ENCODE peak calls at places on chromosomes 12 and 14, in nine cellular contexts. J is H9, E is neural crest cell, Q is body of pancreas, C is gastrocnemius medialis, H is AG04450, R is upper lobe of right lung, O is cardiac fibroblast, N is astrocyte of the spinal cord. S is an unnamed sample.

GRCh38 chr14:75619598-75619997 is 41.1 kb downstream of the ERG28 start:
- DNase-seq in H (no peak), C (no peak), Q (no peak), E (no peak), J (no peak), O (no peak), R (no peak), N (no peak), S (no peak)

GRCh38 chr12:109951751-109952150 is 44.4 kb downstream of the GIT2 start:
- DNase-seq in J (peak; percentile 61), H (peak; percentile 85), R (no peak), O (peak; percentile 83), Q (peak; percentile 98), C (peak; percentile 64), E (no peak), N (peak; percentile 90), S (peak; percentile 90)

GRCh38 chr14:68365228-68365627 is 427.6 kb downstream of the ZFP36L1 start:
- DNase-seq in H (peak; percentile 16), O (peak; percentile 73), E (no peak), N (peak; percentile 75), C (no peak), Q (no peak), R (no peak), J (no peak), S (no peak)

GRCh38 chr12:46442239-46442638 is 69.7 kb upstream of the SLC38A2 start:
- DNase-seq in O (peak; percentile 76), E (no peak), H (no peak), C (no peak), N (peak; percentile 65), Q (no peak), R (no peak), J (no peak), S (peak; percentile 59)

GRCh38 chr12:53560386-53560785 is 53.1 kb upstream of the NPFF start:
- DNase-seq in Q (no peak), E (no peak), O (peak; percentile 95), R (no peak), C (no peak), H (no peak), J (no peak), N (peak; percentile 90), S (no peak)

GRCh38 chr12:113231275-113232231 is 10.3 kb downstream of the TPCN1 start:
- DNase-seq in C (peak; percentile 65), O (no peak), E (no peak), J (peak; percentile 63), N (peak; percentile 79), H (no peak), R (peak; percentile 26), Q (peak; percentile 34), S (peak; percentile 89)

GRCh38 chr14:67391266-67391665 is 20.7 kb downstream of the PLEK2 start:
- DNase-seq in N (no peak), H (no peak), Q (no peak), O (no peak), C (no peak), J (no peak), R (no peak), E (no peak), S (no peak)

GRCh38 chr12:122403831-122404230 is 18.6 kb downstream of the CLIP1 start:
- DNase-seq in N (no peak), H (no peak), J (no peak), R (peak; percentile 44), C (peak; percentile 58), E (no peak), O (no peak), Q (no peak), S (no peak)

GRCh38 chr14:70724944-70725343 is 83.2 kb downstream of the TTC9 start:
- DNase-seq in J (no peak), O (no peak), H (no peak), R (no peak), N (no peak), E (no peak), Q (no peak), C (no peak), S (no peak)

GRCh38 chr14:56580317-56580711 is 716 bp downstream of the TMEM260 start:
- DNase-seq in H (no peak), N (no peak), E (no peak), O (no peak), J (no peak), Q (no peak), R (no peak), C (no peak), S (no peak)

GRCh38 chr12:42325326-42325775 is 543 bp downstream of the ZCRB1 start:
- DNase-seq in R (no peak), C (no peak), J (no peak), Q (no peak), O (no peak), H (no peak), E (no peak), N (no peak), S (no peak)

GRCh38 chr14:99601301-99601945 is 2.6 kb downstream of the CCDC85C start:
- DNase-seq in N (peak; percentile 78), E (no peak), R (no peak), C (no peak), H (no peak), Q (peak; percentile 50), J (no peak), O (peak; percentile 12), S (no peak)

GRCh38 chr12:27623645-27624044 is 72.6 kb upstream of the REP15 start:
- DNase-seq in N (peak; percentile 64), H (no peak), Q (no peak), E (no peak), C (no peak), R (no peak), O (peak; percentile 65), J (no peak), S (no peak)

GRCh38 chr12:106246891-106247730 is 709 bp downstream of the CKAP4 start:
- DNase-seq in Q (peak; percentile 79), H (no peak), R (peak; percentile 87), J (no peak), N (peak; percentile 72), E (peak; percentile 39), C (peak; percentile 70), O (peak; percentile 60), S (no peak)

GRCh38 chr12:123713398-123714301 is 1.5 kb downstream of the ATP6V0A2 start:
- DNase-seq in R (no peak), Q (peak; percentile 49), H (no peak), E (no peak), N (no peak), C (no peak), J (no peak), O (peak; percentile 24), S (no peak)

GRCh38 chr14:57549165-57549564 is 55.5 kb upstream of the CCDC198 start:
- DNase-seq in O (no peak), N (no peak), R (no peak), E (no peak), Q (no peak), J (no peak), C (no peak), H (no peak), S (no peak)

GRCh38 chr14:77273796-77274195 is 2.8 kb upstream of the NGB start:
- DNase-seq in E (no peak), Q (no peak), J (no peak), N (no peak), O (no peak), H (no peak), C (no peak), R (no peak), S (no peak)

GRCh38 chr12:115035536-115036107 is 351.6 kb upstream of the TBX3 start:
- DNase-seq in H (no peak), R (no peak), E (peak; percentile 45), Q (no peak), O (no peak), N (no peak), J (peak; percentile 49), C (peak; percentile 9), S (no peak)
- TF ChIP-seq CTCF in H (no peak), R (no peak), E (no peak), Q (no peak), O (no peak), N (no peak), J (no peak), C (no peak), S (no peak)

DNA sequence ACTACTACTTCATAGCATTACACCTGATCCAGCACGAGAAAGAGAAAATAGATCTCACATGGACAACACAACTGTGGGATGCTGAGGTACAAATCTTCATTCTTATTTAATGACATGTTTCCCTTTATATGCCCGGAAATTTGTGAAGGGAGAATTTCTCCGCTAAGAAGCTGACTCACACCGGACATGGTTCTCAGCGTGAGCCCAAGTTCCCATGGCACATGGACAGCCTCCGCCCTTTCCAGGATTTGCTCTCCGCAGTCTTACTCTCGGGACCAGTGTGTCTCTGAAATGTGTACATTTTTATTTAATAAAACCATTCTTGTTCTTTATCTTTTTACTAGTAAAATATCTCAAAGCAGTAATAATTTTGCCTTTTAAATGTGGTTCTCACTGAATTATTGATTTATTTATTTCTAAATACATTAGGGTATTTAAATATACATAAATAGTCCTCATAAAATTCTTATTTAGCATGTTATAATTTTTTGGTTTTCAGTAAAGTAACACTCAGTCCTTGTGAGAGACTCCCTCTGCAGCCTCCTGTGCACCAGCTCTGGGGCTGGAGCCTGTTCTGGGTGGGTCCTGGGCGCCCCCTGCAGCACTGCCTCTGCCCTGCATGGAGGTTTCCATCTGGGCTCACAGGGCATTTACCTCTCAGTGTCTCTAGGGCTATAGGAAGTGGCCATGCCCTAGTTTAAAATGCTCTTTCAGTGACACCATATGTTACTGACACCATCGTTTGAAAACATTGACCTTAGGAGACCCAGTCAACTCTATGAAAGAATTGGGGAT is 1155.0 kb downstream of the TMEM121 start:
- DNase-seq in J (no peak), H (no peak), C (no peak), R (no peak), E (no peak), Q (no peak), O (no peak), N (no peak), S (no peak)
- TF ChIP-seq CTCF in J (no peak), H (no peak), C (no peak), R (no peak), E (no peak), Q (no peak), O (no peak), N (no peak), S (no peak)

GRCh38 chr12:7907009-7907408 is 29.0 kb downstream of the SLC2A3 start:
- DNase-seq in N (peak; percentile 55), O (peak; percentile 66), Q (peak; percentile 87), J (peak; percentile 80), R (no peak), C (no peak), H (no peak), E (peak; percentile 5), S (no peak)
- TF ChIP-seq CTCF in N (peak; percentile 51), O (peak; percentile 49), Q (no peak), J (peak; percentile 63), R (peak; percentile 29), C (no peak), H (peak; percentile 58), E (peak; percentile 61), S (peak; percentile 53)

DNA sequence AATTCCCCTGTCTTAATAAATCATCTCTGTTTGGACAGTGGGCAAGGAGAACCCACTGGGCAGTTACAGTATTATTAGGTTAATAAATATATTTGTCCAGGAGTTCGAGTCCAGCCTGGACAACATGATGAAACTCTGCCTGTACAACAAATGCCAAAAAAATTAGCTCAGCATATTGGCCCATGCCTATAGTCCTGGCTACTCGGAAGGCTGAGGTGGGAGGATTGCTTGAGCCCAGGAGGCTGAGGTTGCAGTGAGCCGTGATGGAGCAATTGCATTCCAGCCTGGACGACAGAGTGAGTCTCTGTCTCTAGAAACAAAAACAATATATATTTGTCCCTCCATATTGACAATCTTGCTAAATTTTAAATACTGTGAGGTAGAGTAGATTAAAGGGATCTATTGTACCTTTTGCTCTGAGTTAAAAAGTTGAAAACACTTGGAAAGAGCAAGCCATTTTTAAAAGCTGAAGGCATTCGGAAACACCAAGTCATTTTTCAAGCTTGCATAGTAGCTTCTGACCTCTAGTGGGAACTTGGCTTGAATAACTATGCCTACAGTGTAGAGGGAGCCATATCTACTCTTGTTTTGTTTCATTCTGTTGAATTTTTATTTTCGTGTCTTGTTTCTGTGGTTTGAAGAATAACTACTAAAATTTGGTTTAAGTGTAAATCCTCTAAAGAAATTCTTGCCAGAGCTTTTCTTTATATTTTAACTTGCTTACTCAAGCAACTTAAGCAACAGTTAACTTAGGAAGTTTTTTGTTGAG is 14.6 kb upstream of the EEA1 start:
- DNase-seq in R (no peak), C (no peak), Q (no peak), H (no peak), O (peak; percentile 59), E (no peak), J (no peak), N (peak; percentile 63), S (no peak)
- TF ChIP-seq CTCF in R (no peak), C (no peak), Q (no peak), H (no peak), O (peak; percentile 26), E (peak; percentile 29), J (peak; percentile 24), N (peak; percentile 18), S (no peak)

S was measured in kidney epithelial cell.